ENCODE peak calls at places on chromosomes 5 and 9, in five cellular contexts. Y is endothelial cell, H is HT-29, T is hypothalamus, F is AG09319. Q is an unnamed sample.

GRCh38 chr9:36400332-36401178 is 486 bp upstream of the RNF38 start:
- DNase-seq in Y (peak), H (peak), T (peak), F (peak), Q (peak)

GRCh38 chr5:72509401-72509800 is 2.2 kb upstream of the ZNF366 start:
- DNase-seq in Y (no peak), H (no peak), T (peak), F (no peak), Q (no peak)

GRCh38 chr5:134008257-134008749 is 3.5 kb upstream of the VDAC1 start:
- DNase-seq in Y (no peak), H (no peak), T (no peak), F (no peak), Q (no peak)

GRCh38 chr5:113371788-113372196 is 63.0 kb downstream of the TSSK1B start:
- DNase-seq in Y (no peak), H (peak), T (no peak), F (no peak), Q (no peak)

GRCh38 chr5:58381566-58381965 is 78.3 kb downstream of the PLK2 start:
- DNase-seq in Y (no peak), H (no peak), T (no peak), F (no peak), Q (no peak)

GRCh38 chr9:113129466-113129865 is 21.3 kb upstream of the SLC31A2 start:
- DNase-seq in Y (no peak), H (no peak), T (no peak), F (no peak), Q (no peak)

GRCh38 chr9:20508242-20508641 is 114.1 kb downstream of the MLLT3 start:
- DNase-seq in Y (no peak), H (no peak), T (no peak), F (no peak), Q (peak)

GRCh38 chr5:180668835-180669596 is 19.6 kb upstream of the FLT4 start:
- DNase-seq in Y (no peak), H (no peak), T (no peak), F (no peak), Q (no peak)

GRCh38 chr9:121675969-121676822 is 24.8 kb downstream of the DAB2IP start:
- DNase-seq in Y (no peak), H (peak), T (no peak), F (no peak), Q (no peak)

GRCh38 chr5:157506981-157507780 is 47.2 kb downstream of the NIPAL4 start:
- DNase-seq in Y (no peak), H (peak), T (no peak), F (no peak), Q (no peak)

GRCh38 chr5:171157775-171158174 is 151.3 kb upstream of the TLX3 start:
- DNase-seq in Y (no peak), H (no peak), T (no peak), F (no peak), Q (no peak)

GRCh38 chr5:27682600-27682999 is 644.2 kb upstream of the CDH9 start:
- DNase-seq in Y (no peak), H (peak), T (no peak), F (no peak), Q (peak)

GRCh38 chr9:119453490-119453911 is 84.3 kb upstream of the BRINP1 start:
- DNase-seq in Y (no peak), H (no peak), T (no peak), F (no peak), Q (no peak)

GRCh38 chr5:150119421-150120061 is 33.2 kb upstream of the CSF1R start:
- DNase-seq in Y (no peak), H (no peak), T (no peak), F (no peak), Q (no peak)

GRCh38 chr5:76402880-76403712 is at the start of gene IQGAP2:
- DNase-seq in Y (peak), H (peak), T (peak), F (no peak), Q (peak)

GRCh38 chr9:101469026-101469425 is 33.5 kb upstream of the ALDOB start:
- DNase-seq in Y (no peak), H (no peak), T (no peak), F (no peak), Q (no peak)

GRCh38 chr5:27619982-27620381 is 581.6 kb upstream of the CDH9 start:
- DNase-seq in Y (no peak), H (no peak), T (no peak), F (no peak), Q (no peak)

Q was measured in ELR.